ENCODE peak calls at places on chromosomes 6 and 20, in four cellular contexts. One of them, this sample, is unnamed.

GRCh38 chr6:43621078-43621835 is 7.8 kb downstream of the GTPBP2 start:
- DNase-seq in NCI-H1417: no peak
- DNase-seq in iPS-NIHi11: no peak
- DNase-seq in tibial artery: no peak
- DNase-seq in this sample: no peak

GRCh38 chr20:57062696-57063270 is 203.7 kb downstream of the BMP7 start:
- DNase-seq in NCI-H1417: no peak
- DNase-seq in iPS-NIHi11: no peak
- DNase-seq in tibial artery: peak; percentile 38
- DNase-seq in this sample: no peak

GRCh38 chr6:17417817-17418216 is 24.4 kb downstream of the CAP2 start:
- DNase-seq in NCI-H1417: no peak
- DNase-seq in iPS-NIHi11: peak; percentile 32
- DNase-seq in tibial artery: no peak
- DNase-seq in this sample: peak; percentile 94

GRCh38 chr20:43752561-43753301 is 25.9 kb upstream of the GTSF1L start:
- DNase-seq in NCI-H1417: no peak
- DNase-seq in iPS-NIHi11: no peak
- DNase-seq in tibial artery: no peak
- DNase-seq in this sample: peak; percentile 95

GRCh38 chr6:38703949-38704348 is 1.0 kb upstream of the GLO1 start:
- DNase-seq in NCI-H1417: no peak
- DNase-seq in iPS-NIHi11: no peak
- DNase-seq in tibial artery: no peak
- DNase-seq in this sample: no peak

GRCh38 chr20:45489083-45489531 is 19.6 kb downstream of the WFDC2 start:
- DNase-seq in NCI-H1417: no peak
- DNase-seq in iPS-NIHi11: no peak
- DNase-seq in tibial artery: no peak
- DNase-seq in this sample: peak; percentile 70

GRCh38 chr6:22043284-22043962 is 253.4 kb downstream of the PRL start:
- DNase-seq in NCI-H1417: no peak
- DNase-seq in iPS-NIHi11: no peak
- DNase-seq in tibial artery: no peak
- DNase-seq in this sample: no peak

GRCh38 chr6:5132741-5133140 is 47.6 kb downstream of the PPP1R3G start:
- DNase-seq in NCI-H1417: no peak
- DNase-seq in iPS-NIHi11: no peak
- DNase-seq in tibial artery: peak; percentile 71
- DNase-seq in this sample: no peak

GRCh38 chr20:1953616-1954015 is 40.2 kb downstream of the PDYN start:
- DNase-seq in NCI-H1417: no peak
- DNase-seq in iPS-NIHi11: no peak
- DNase-seq in tibial artery: no peak
- DNase-seq in this sample: no peak

GRCh38 chr6:157110620-157111019 is 212.7 kb downstream of the TMEM242 start:
- DNase-seq in NCI-H1417: no peak
- DNase-seq in iPS-NIHi11: no peak
- DNase-seq in tibial artery: no peak
- DNase-seq in this sample: no peak

GRCh38 chr6:108781419-108782110 is 66.7 kb upstream of the ARMC2 start:
- DNase-seq in NCI-H1417: no peak
- DNase-seq in iPS-NIHi11: peak; percentile 45
- DNase-seq in tibial artery: no peak
- DNase-seq in this sample: no peak

GRCh38 chr6:29211488-29211887 is 40.8 kb downstream of the OR2J2 start:
- DNase-seq in NCI-H1417: no peak
- DNase-seq in iPS-NIHi11: no peak
- DNase-seq in tibial artery: no peak
- DNase-seq in this sample: no peak

GRCh38 chr6:130019796-130020105 is 1.4 kb downstream of the L3MBTL3 start:
- DNase-seq in NCI-H1417: no peak
- DNase-seq in iPS-NIHi11: peak; percentile 33
- DNase-seq in tibial artery: no peak
- DNase-seq in this sample: no peak

GRCh38 chr6:41159415-41160082 is 3.4 kb downstream of the TREM2 start:
- DNase-seq in NCI-H1417: peak; percentile 61
- DNase-seq in iPS-NIHi11: no peak
- DNase-seq in tibial artery: no peak
- DNase-seq in this sample: no peak